ENCODE peak calls at places on chromosome 22, in five cellular contexts. Q, Y, A, N and C are unnamed samples. For H3K9me3, the result is how much of the 10 kb centered on the place peaks cover.

GRCh38 chr22:40325315-40325714 is 21.0 kb upstream of the ADSL start:
- DNase-seq in Q (no peak), Y (peak), A (no peak), N (no peak), C (no peak)

GRCh38 chr22:23888615-23889401 is 5.4 kb upstream of the MIF start:
- DNase-seq in Q (no peak), Y (no peak), A (no peak), N (no peak), C (no peak)

GRCh38 chr22:38477515-38477914 is 9.6 kb downstream of the KDELR3 start:
- DNase-seq in Q (no peak), Y (no peak), A (no peak), N (no peak), C (no peak)

GRCh38 chr22:32050678-32051515 is 7.8 kb downstream of the SLC5A1 start:
- DNase-seq in Q (peak), Y (no peak), A (peak), N (peak), C (peak)

GRCh38 chr22:20009018-20009482 is 7.6 kb downstream of the ARVCF start:
- DNase-seq in Q (no peak), Y (no peak), A (no peak), N (no peak), C (no peak)

GRCh38 chr22:45503071-45503815 is 560 bp downstream of the FBLN1 start:
- DNase-seq in Q (no peak), Y (no peak), A (no peak), N (no peak), C (no peak)

GRCh38 chr22:41940853-41941765 is 5.8 kb downstream of the CENPM start:
- DNase-seq in Q (peak), Y (peak), A (peak), N (no peak), C (peak)

GRCh38 chr22:26486394-26486793 is 2.7 kb downstream of the SRRD start:
- DNase-seq in Q (no peak), Y (no peak), A (no peak), N (no peak), C (no peak)

GRCh38 chr22:50531546-50532352 is 1.9 kb upstream of the TYMP start:
- DNase-seq in Q (no peak), Y (no peak), A (peak), N (no peak), C (peak)

GRCh38 chr22:24436553-24436952 is 9.2 kb downstream of the ADORA2A start:
- DNase-seq in Q (no peak), Y (no peak), A (no peak), N (no peak), C (no peak)

GRCh38 chr22:19548964-19549363 is 24.8 kb upstream of the CLDN5 start:
- DNase-seq in Q (no peak), Y (no peak), A (no peak), N (no peak), C (no peak)

GRCh38 chr22:39356464-39356863 is 6.7 kb downstream of the SYNGR1 start:
- DNase-seq in Q (no peak), Y (no peak), A (no peak), N (no peak), C (no peak)

GRCh38 chr22:36419177-36419911 is 31.6 kb upstream of the MYH9 start:
- DNase-seq in Q (no peak), Y (no peak), A (peak), N (no peak), C (no peak)

GRCh38 chr22:44165286-44165874 is 15.3 kb upstream of the PARVG start:
- DNase-seq in Q (no peak), Y (no peak), A (no peak), N (no peak), C (no peak)

GRCh38 chr22:37304595-37305343 is 22.5 kb downstream of the CYTH4 start:
- DNase-seq in Q (no peak), Y (no peak), A (no peak), N (no peak), C (no peak)

GRCh38 chr22:23137905-23138520 is 3.8 kb downstream of the RSPH14 start:
- DNase-seq in Q (no peak), Y (peak), A (peak), N (no peak), C (no peak)

GRCh38 chr22:38243007-38243775 is 29.6 kb downstream of the TMEM184B start:
- DNase-seq in Q (no peak), Y (no peak), A (no peak), N (no peak), C (no peak)

GRCh38 chr22:39243443-39244072 is 1.2 kb downstream of the PDGFB start:
- DNase-seq in Q (no peak), Y (peak), A (peak), N (no peak), C (no peak)

GRCh38 chr22:41781508-41781906 is 19.0 kb upstream of the CCDC134 start:
- DNase-seq in Q (no peak), Y (no peak), A (no peak), N (no peak), C (no peak)

GRCh38 chr22:32389685-32390084 is 22.4 kb downstream of the RTCB start:
- DNase-seq in Q (no peak), Y (no peak), A (peak), N (no peak), C (no peak)

GRCh38 chr22:23752750-23753149 is 1.5 kb downstream of the VPREB3 start:
- DNase-seq in Q (no peak), Y (no peak), A (no peak), N (no peak), C (no peak)

DNA sequence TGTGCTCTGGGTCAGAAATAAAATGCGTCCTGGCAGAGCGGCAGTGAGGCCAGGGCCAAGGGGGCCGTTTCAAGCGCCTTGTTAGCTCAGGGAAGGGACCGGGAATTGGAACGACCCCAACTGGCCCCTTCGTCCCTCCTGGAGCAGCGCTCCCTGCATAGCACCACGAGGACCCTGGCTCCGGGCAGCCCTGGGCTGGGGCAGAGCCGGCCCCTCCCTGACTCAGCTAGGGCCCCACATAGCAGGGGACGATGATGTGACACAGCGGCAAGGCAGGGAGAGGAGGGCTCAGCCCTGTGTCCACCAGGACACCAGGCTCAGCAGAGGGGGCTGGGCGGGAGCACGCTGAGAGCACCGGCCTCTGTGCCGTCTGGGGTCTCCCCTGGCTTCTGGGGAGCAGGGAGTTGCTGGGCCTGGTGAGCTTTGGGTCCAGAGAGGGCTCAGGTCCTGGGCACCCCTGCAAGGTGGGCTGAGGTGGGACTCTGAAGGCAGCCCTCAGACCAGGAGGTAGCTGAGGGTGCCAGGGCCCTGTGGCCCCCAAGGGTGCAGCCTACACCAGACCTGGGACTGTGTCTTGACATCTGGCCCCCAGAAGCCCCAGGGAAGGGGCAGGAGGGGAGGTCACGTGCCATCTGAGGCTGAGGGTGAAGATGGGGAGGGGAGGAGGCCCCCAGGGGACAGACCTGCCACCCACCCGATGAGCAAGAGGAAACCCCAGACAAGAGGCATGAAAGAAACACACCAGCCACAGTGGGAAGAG is 520.4 kb downstream of the BRD1 start:
- DNase-seq in Q (no peak), Y (no peak), A (no peak), N (no peak), C (no peak)
- H3K9me3 ChIP-seq in Q (under half), Y (under half), A (under half), N (under half), C (under half)

GRCh38 chr22:49086606-49087157 is 741.0 kb downstream of the BRD1 start:
- DNase-seq in Q (no peak), Y (no peak), A (no peak), N (no peak), C (no peak)
- H3K9me3 ChIP-seq in Q (under half), Y (under half), A (under half), N (under half), C (under half)

GRCh38 chr22:48753752-48754517 is 1073.7 kb downstream of the BRD1 start:
- DNase-seq in Q (no peak), Y (no peak), A (no peak), N (no peak), C (no peak)

GRCh38 chr22:48750826-48751440 is 1076.7 kb downstream of the BRD1 start:
- DNase-seq in Q (no peak), Y (no peak), A (no peak), N (no peak), C (no peak)

GRCh38 chr22:48753381-48753730 is 1074.3 kb downstream of the BRD1 start:
- DNase-seq in Q (no peak), Y (no peak), A (no peak), N (no peak), C (no peak)

GRCh38 chr22:48751539-48752437 is 1075.9 kb downstream of the BRD1 start:
- DNase-seq in Q (no peak), Y (no peak), A (no peak), N (no peak), C (no peak)

GRCh38 chr22:48752451-48753380 is 1075.0 kb downstream of the BRD1 start:
- DNase-seq in Q (no peak), Y (no peak), A (no peak), N (no peak), C (no peak)
- H3K9me3 ChIP-seq in Q (under half), Y (under half), A (under half), N (under half), C (under half)

GRCh38 chr22:47465222-47465621 is 702.8 kb downstream of the TBC1D22A start:
- DNase-seq in Q (no peak), Y (no peak), A (no peak), N (no peak), C (no peak)

GRCh38 chr22:47463220-47463619 is 700.8 kb downstream of the TBC1D22A start:
- DNase-seq in Q (no peak), Y (no peak), A (no peak), N (no peak), C (no peak)

GRCh38 chr22:47460870-47461269 is 698.4 kb downstream of the TBC1D22A start:
- DNase-seq in Q (no peak), Y (no peak), A (no peak), N (no peak), C (no peak)

DNA sequence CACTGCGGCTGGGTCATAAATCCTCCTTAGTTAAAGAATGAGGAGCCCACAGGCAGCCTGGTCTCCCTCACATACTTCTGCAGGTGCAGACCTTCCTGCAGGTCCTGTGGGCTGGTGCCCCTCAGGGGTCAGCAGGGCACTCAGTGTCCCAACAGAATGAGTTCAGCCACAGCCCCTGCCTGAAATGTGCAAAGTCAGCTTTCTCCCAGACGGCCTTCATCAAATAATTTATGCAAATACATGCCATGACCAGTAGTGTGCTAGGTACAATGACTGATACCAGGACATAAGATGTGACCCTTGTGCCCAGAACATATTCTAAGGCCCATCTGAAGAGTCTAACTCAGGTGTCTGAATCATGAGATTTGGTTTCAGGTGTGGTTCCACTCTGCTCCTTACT is 703.4 kb downstream of the TBC1D22A start:
- DNase-seq in Q (no peak), Y (no peak), A (no peak), N (no peak), C (no peak)
- H3K9me3 ChIP-seq in Q (under half), Y (under half), A (under half), N (under half), C (under half)

DNA sequence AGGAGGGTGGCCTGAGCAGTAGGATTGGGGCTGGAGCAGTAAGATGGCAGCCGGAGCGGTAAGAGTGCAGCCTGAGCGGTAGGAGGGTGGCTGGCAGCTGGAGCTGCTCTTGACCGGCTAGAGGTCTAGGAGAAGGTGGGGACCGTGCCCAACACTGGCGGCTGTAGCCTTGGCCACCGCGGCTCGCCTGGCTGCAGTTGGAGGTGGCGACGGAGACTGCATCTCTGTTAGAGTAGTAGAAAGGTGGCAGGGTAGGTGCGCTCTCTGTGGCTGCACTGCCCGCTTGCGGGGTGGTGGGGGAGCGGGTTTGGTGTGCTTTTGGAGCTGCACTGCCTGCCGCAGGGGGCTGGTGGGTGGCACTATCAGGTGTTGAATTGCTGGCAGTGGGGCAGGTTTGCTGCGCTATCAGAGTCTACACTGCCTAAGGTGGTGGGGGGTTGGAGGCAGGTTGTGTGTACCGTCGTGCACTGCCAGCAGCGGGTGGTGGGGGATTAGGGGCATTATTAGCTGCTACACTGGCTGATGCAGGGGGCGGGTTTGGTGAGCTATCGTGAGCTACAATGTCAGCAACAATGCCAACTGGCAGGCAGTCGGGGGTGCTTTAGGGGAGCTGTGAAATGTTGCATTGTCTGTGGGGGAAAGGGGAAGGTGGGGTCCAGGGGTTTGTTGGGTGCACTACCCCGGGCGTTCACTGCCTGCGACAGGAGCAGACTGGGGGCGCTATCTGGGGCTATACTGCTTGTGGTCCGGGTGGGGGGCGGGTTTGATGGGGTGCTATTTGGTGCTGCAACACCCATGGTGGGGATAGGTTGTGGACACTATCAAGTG is 4461.3 kb upstream of the OR11H1 start:
- DNase-seq in Q (no peak), Y (no peak), A (no peak), N (no peak), C (no peak)
- H3K9me3 ChIP-seq in Q (under half), Y (under half), A (under half), N (under half), C (under half)